ENCODE peak calls at places on chromosomes 1 and 21, in five cellular contexts. S is MM.1S, I is A549, J is cardiac muscle cell, M is Panc1. P is an unnamed sample.

GRCh38 chr1:156106624-156107488 is 7.7 kb upstream of the LMNA start:
- DNase-seq in S (no peak), I (peak; percentile 73), J (peak; percentile 59), M (no peak), P (no peak)

GRCh38 chr1:201020040-201020591 is 3.4 kb downstream of the KIF21B start:
- DNase-seq in S (peak; percentile 86), I (no peak), J (no peak), M (no peak), P (no peak)

GRCh38 chr1:34113887-34114286 is 51.1 kb downstream of the CSMD2 start:
- DNase-seq in S (no peak), I (peak; percentile 9), J (peak; percentile 1), M (peak; percentile 8), P (no peak)

GRCh38 chr1:67367370-67368345 is 60.0 kb downstream of the IL12RB2 start:
- DNase-seq in S (no peak), I (peak; percentile 42), J (peak; percentile 68), M (no peak), P (no peak)

GRCh38 chr1:62353853-62354252 is 34.6 kb upstream of the KANK4 start:
- DNase-seq in S (no peak), I (no peak), J (no peak), M (no peak), P (no peak)

GRCh38 chr1:71650126-71650525 is 569.3 kb upstream of the ZRANB2 start:
- DNase-seq in S (no peak), I (no peak), J (no peak), M (no peak), P (no peak)

GRCh38 chr1:197695961-197696360 is 79.3 kb downstream of the DENND1B start:
- DNase-seq in S (no peak), I (no peak), J (peak; percentile 30), M (no peak), P (no peak)

GRCh38 chr1:169348356-169349036 is 19.1 kb downstream of the NME7 start:
- DNase-seq in S (peak; percentile 58), I (peak; percentile 65), J (peak; percentile 77), M (no peak), P (no peak)

GRCh38 chr1:224592636-224593579 is 23.2 kb upstream of the CNIH3 start:
- DNase-seq in S (peak; percentile 9), I (no peak), J (peak; percentile 92), M (no peak), P (peak; percentile 60)

GRCh38 chr1:159929155-159930051 is 4.1 kb upstream of the TAGLN2 start:
- DNase-seq in S (no peak), I (no peak), J (no peak), M (no peak), P (peak; percentile 63)

GRCh38 chr1:60541831-60542532 is 468.4 kb upstream of the C1orf87 start:
- DNase-seq in S (no peak), I (no peak), J (peak; percentile 55), M (no peak), P (no peak)

GRCh38 chr1:36847186-36847585 is 187.1 kb downstream of the GRIK3 start:
- DNase-seq in S (no peak), I (no peak), J (no peak), M (no peak), P (no peak)

GRCh38 chr21:43923391-43923790 is 58.4 kb downstream of the AGPAT3 start:
- DNase-seq in S (no peak), I (no peak), J (peak; percentile 9), M (no peak), P (no peak)
- H3K4me1 ChIP-seq in S (peaks cover under 1% of the 10 kb centered on the region), I (no peaks in the 10 kb centered on the region), J (peaks cover 15% of the 10 kb centered on the region), M (no peaks in the 10 kb centered on the region), P (peaks cover 8% of the 10 kb centered on the region)

DNA sequence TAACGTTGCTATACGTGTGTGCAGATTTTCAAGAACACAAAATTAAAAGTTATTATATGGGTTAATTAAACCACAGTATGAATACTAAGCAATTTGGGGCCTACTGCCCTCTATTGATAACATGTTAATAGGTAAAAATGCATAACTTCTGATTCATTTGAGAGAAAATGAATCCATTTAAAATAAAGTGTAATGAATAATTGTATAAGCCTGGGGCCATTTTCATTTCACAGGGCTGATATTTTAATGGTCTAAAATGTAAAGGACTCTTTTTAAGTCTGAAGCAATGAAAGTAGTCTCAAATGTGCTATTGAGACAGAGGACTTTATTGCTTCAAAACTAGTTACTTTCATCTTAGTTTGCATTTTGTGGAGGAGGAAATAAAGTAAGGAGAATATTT is 155.4 kb downstream of the TLR5 start:
- DNase-seq in S (no peak), I (no peak), J (no peak), M (no peak), P (no peak)
- TF ChIP-seq CTCF in S (no peak), I (peak; percentile 9), J (no peak), M (no peak), P (no peak)

GRCh38 chr1:205505076-205505729 is 734 bp downstream of the CDK18 start:
- DNase-seq in S (no peak), I (no peak), J (no peak), M (no peak), P (no peak)
- H3K27ac ChIP-seq in S (no peak overlapping the region), I (peak overlapping the region; percentile 72), J (peak overlapping the region; percentile 58), M (peak overlapping the region; percentile 63), P (peak overlapping the region; percentile 84)

GRCh38 chr1:15212989-15213291 is 34.1 kb upstream of the FHAD1 start:
- DNase-seq in S (no peak), I (no peak), J (no peak), M (no peak), P (no peak)
- H3K4me1 ChIP-seq in S (no peaks in the 10 kb centered on the region), I (peaks cover 17% of the 10 kb centered on the region), J (peaks cover 48% of the 10 kb centered on the region), M (peaks cover 6% of the 10 kb centered on the region), P (no peaks in the 10 kb centered on the region)

GRCh38 chr1:147494998-147495580 is 46.2 kb upstream of the BCL9 start:
- DNase-seq in S (peak; percentile 89), I (peak; percentile 77), J (peak; percentile 88), M (peak; percentile 46), P (peak; percentile 45)

GRCh38 chr1:147496044-147496443 is 45.3 kb upstream of the BCL9 start:
- DNase-seq in S (no peak), I (no peak), J (no peak), M (no peak), P (no peak)

GRCh38 chr1:147491098-147491497 is 50.2 kb upstream of the BCL9 start:
- DNase-seq in S (no peak), I (no peak), J (no peak), M (no peak), P (no peak)

GRCh38 chr1:147493349-147493748 is 48.0 kb upstream of the BCL9 start:
- DNase-seq in S (no peak), I (no peak), J (no peak), M (no peak), P (no peak)

GRCh38 chr1:147492207-147492606 is 49.1 kb upstream of the BCL9 start:
- DNase-seq in S (no peak), I (no peak), J (no peak), M (no peak), P (no peak)
- TF ChIP-seq CTCF in S (no peak), I (no peak), J (no peak), M (peak; percentile 9), P (no peak)

GRCh38 chr1:154448271-154448905 is 43.2 kb downstream of the IL6R start:
- DNase-seq in S (no peak), I (no peak), J (no peak), M (no peak), P (no peak)

GRCh38 chr1:154442006-154442740 is 37.0 kb downstream of the IL6R start:
- DNase-seq in S (no peak), I (no peak), J (peak; percentile 67), M (no peak), P (no peak)

GRCh38 chr1:154445040-154445472 is 39.9 kb downstream of the IL6R start:
- DNase-seq in S (peak; percentile 73), I (no peak), J (no peak), M (no peak), P (no peak)

GRCh38 chr1:154443274-154444013 is 38.3 kb downstream of the IL6R start:
- DNase-seq in S (no peak), I (no peak), J (no peak), M (no peak), P (no peak)

GRCh38 chr1:154446292-154446691 is 41.1 kb downstream of the IL6R start:
- DNase-seq in S (no peak), I (no peak), J (peak; percentile 84), M (no peak), P (no peak)
- H3K27ac ChIP-seq in S (no peak overlapping the region), I (no peak overlapping the region), J (no peak overlapping the region), M (no peak overlapping the region), P (no peak overlapping the region)

DNA sequence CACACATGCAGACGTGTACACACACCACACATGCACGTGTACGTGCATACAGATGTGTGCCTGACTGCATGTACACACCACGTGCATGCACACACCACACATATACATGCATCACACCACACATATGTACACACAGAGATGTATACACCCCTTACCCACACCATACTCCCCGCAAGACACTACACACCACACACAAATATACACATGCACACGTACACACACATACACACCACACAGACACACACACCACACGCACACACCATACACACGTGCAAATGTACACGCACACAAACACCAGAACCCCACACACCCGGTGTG is 9.7 kb downstream of the ITGB2 start:
- DNase-seq in S (no peak), I (no peak), J (no peak), M (no peak), P (no peak)
- H3K4me1 ChIP-seq in S (no peaks in the 10 kb centered on the region), I (peaks cover 35% of the 10 kb centered on the region), J (peaks cover 16% of the 10 kb centered on the region), M (peaks cover 34% of the 10 kb centered on the region), P (peaks cover 8% of the 10 kb centered on the region)

DNA sequence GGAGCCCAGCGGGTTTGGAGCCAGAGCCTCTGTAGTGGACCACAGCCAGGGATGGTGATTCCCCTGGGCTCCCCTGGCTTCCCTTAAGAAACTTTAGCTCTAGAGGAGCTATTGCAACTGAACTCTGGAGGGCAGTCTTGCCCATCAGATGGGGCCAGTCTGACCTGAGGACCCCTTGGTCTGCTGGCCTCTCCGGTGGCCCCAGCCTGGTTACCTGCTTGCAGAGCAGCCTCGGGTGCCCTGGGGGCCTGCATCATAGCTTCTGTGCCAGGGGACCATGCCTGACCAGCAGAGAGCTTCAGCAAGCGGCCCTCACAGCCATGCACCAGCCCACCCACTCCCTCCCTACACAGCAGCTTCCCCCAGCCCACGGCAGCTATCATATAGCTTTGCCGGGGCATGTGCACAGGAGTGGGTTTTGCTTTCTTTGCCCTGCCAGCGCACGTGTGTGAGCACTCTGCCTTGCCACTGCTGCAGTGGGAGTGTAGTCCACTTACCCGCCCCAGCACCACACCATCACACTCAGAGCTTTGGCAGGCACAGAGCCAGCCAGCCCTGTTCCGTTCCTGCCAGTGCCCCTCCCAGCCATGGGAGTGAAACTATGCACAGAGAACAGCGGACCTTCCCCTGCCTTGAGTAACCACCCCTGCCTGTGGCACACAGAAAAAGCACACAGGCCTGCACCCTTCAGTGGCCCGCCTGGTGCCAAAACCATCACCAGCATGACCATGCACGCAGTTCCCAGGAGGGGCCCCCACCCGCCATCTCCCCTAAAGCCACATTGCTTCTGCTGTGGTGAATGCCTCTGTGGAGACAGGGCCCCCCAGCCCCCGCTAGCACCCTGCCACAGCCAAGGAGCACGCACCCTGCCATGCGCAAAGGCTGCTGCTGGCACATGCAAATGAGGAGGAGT is 442.9 kb upstream of the NEGR1 start:
- DNase-seq in S (no peak), I (no peak), J (no peak), M (no peak), P (no peak)
- TF ChIP-seq CTCF in S (no peak), I (no peak), J (no peak), M (no peak), P (no peak)

DNA sequence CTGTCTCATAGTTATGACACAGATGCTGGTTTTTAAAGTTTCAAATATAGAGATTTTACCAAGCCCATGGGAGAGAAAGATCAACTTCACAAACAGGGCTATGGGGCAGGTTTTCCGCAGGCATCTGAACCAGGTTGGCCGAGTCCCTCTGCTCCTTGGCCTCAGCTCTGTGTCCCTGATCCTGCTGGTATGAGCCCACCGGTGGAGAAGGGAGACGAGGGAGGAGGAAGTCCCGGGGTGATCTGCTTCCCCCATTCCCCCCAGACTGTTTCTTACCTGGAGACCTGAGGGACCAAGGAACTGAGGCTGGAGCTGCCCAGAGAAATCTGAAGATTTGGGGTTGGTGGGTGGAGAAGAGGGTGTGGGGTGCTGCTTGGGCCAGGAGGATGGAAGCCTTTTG is 28.9 kb upstream of the BTG2 start:
- DNase-seq in S (no peak), I (no peak), J (no peak), M (no peak), P (no peak)
- H3K27ac ChIP-seq in S (no peak overlapping the region), I (no peak overlapping the region), J (no peak overlapping the region), M (no peak overlapping the region), P (peak overlapping the region; percentile 87)

P was measured in breast epithelium.